ENCODE peak calls at places on chromosomes 2 and 18, in seven cellular contexts. One of them, this sample, is unnamed.
A peak's percentile ranks its signal among the peaks of the same experiment; 100 is the strongest.

GRCh38 chr18:51137891-51138290 is 59.6 kb downstream of the MEX3C start:
- DNase-seq in IMR-90: no peak
- DNase-seq in mesendoderm: peak; percentile 59
- DNase-seq in mesenchymal stem cell: no peak
- DNase-seq in neuronal stem cell: no peak
- DNase-seq in trophoblast cell: peak; percentile 68
- DNase-seq in H1: no peak
- DNase-seq in this sample: no peak

GRCh38 chr18:54822872-54823845 is 5.1 kb upstream of the RAB27B start:
- DNase-seq in IMR-90: peak; percentile 92
- DNase-seq in mesendoderm: no peak
- DNase-seq in mesenchymal stem cell: peak; percentile 94
- DNase-seq in neuronal stem cell: no peak
- DNase-seq in trophoblast cell: no peak
- DNase-seq in H1: no peak
- DNase-seq in this sample: no peak

GRCh38 chr2:14601070-14601770 is 31.3 kb upstream of the LRATD1 start:
- DNase-seq in IMR-90: no peak
- DNase-seq in mesendoderm: no peak
- DNase-seq in mesenchymal stem cell: no peak
- DNase-seq in neuronal stem cell: no peak
- DNase-seq in trophoblast cell: no peak
- DNase-seq in H1: no peak
- DNase-seq in this sample: no peak

GRCh38 chr18:13418013-13418710 is 199.6 kb downstream of the LDLRAD4 start:
- DNase-seq in IMR-90: no peak
- DNase-seq in mesendoderm: no peak
- DNase-seq in mesenchymal stem cell: no peak
- DNase-seq in neuronal stem cell: no peak
- DNase-seq in trophoblast cell: no peak
- DNase-seq in H1: no peak
- DNase-seq in this sample: no peak

GRCh38 chr2:160584972-160585494 is 91.4 kb upstream of the RBMS1 start:
- DNase-seq in IMR-90: peak; percentile 39
- DNase-seq in mesendoderm: no peak
- DNase-seq in mesenchymal stem cell: peak; percentile 70
- DNase-seq in neuronal stem cell: no peak
- DNase-seq in trophoblast cell: no peak
- DNase-seq in H1: no peak
- DNase-seq in this sample: no peak

GRCh38 chr2:120599064-120599463 is 136.6 kb upstream of the GLI2 start:
- DNase-seq in IMR-90: no peak
- DNase-seq in mesendoderm: no peak
- DNase-seq in mesenchymal stem cell: no peak
- DNase-seq in neuronal stem cell: no peak
- DNase-seq in trophoblast cell: no peak
- DNase-seq in H1: no peak
- DNase-seq in this sample: no peak

GRCh38 chr2:165778653-165779451 is 15.2 kb downstream of the GALNT3 start:
- DNase-seq in IMR-90: no peak
- DNase-seq in mesendoderm: peak; percentile 64
- DNase-seq in mesenchymal stem cell: no peak
- DNase-seq in neuronal stem cell: no peak
- DNase-seq in trophoblast cell: peak; percentile 12
- DNase-seq in H1: no peak
- DNase-seq in this sample: peak; percentile 43

GRCh38 chr2:46308629-46309028 is 11.4 kb downstream of the EPAS1 start:
- DNase-seq in IMR-90: no peak
- DNase-seq in mesendoderm: no peak
- DNase-seq in mesenchymal stem cell: peak; percentile 54
- DNase-seq in neuronal stem cell: no peak
- DNase-seq in trophoblast cell: no peak
- DNase-seq in H1: no peak
- DNase-seq in this sample: no peak

GRCh38 chr2:233698740-233699139 is 6.0 kb downstream of the UGT1A6 start:
- DNase-seq in IMR-90: no peak
- DNase-seq in mesendoderm: no peak
- DNase-seq in mesenchymal stem cell: no peak
- DNase-seq in neuronal stem cell: no peak
- DNase-seq in trophoblast cell: no peak
- DNase-seq in H1: no peak
- DNase-seq in this sample: no peak

GRCh38 chr2:234694244-234695013 is 197.5 kb upstream of the ARL4C start:
- DNase-seq in IMR-90: peak; percentile 95
- DNase-seq in mesendoderm: peak; percentile 52
- DNase-seq in mesenchymal stem cell: peak; percentile 95
- DNase-seq in neuronal stem cell: no peak
- DNase-seq in trophoblast cell: peak; percentile 88
- DNase-seq in H1: no peak
- DNase-seq in this sample: no peak

GRCh38 chr2:100011272-100011711 is 131.1 kb downstream of the AFF3 start:
- DNase-seq in IMR-90: peak; percentile 99
- DNase-seq in mesendoderm: no peak
- DNase-seq in mesenchymal stem cell: peak; percentile 97
- DNase-seq in neuronal stem cell: no peak
- DNase-seq in trophoblast cell: peak; percentile 79
- DNase-seq in H1: no peak
- DNase-seq in this sample: no peak

GRCh38 chr2:5322414-5322813 is 369.8 kb upstream of the SOX11 start:
- DNase-seq in IMR-90: no peak
- DNase-seq in mesendoderm: no peak
- DNase-seq in mesenchymal stem cell: no peak
- DNase-seq in neuronal stem cell: no peak
- DNase-seq in trophoblast cell: no peak
- DNase-seq in H1: no peak
- DNase-seq in this sample: no peak

GRCh38 chr2:161353543-161353942 is 45.3 kb downstream of the PSMD14 start:
- DNase-seq in IMR-90: peak; percentile 37
- DNase-seq in mesendoderm: no peak
- DNase-seq in mesenchymal stem cell: peak; percentile 60
- DNase-seq in neuronal stem cell: no peak
- DNase-seq in trophoblast cell: no peak
- DNase-seq in H1: no peak
- DNase-seq in this sample: no peak

GRCh38 chr18:44896817-44897216 is 216.1 kb downstream of the SETBP1 start:
- DNase-seq in IMR-90: no peak
- DNase-seq in mesendoderm: no peak
- DNase-seq in mesenchymal stem cell: no peak
- DNase-seq in neuronal stem cell: no peak
- DNase-seq in trophoblast cell: no peak
- DNase-seq in H1: no peak
- DNase-seq in this sample: no peak

GRCh38 chr2:226802573-226802972 is 3.0 kb upstream of the IRS1 start:
- DNase-seq in IMR-90: peak; percentile 92
- DNase-seq in mesendoderm: peak; percentile 67
- DNase-seq in mesenchymal stem cell: peak; percentile 90
- DNase-seq in neuronal stem cell: no peak
- DNase-seq in trophoblast cell: peak; percentile 44
- DNase-seq in H1: no peak
- DNase-seq in this sample: no peak

GRCh38 chr2:14530506-14530905 is 102.0 kb upstream of the LRATD1 start:
- DNase-seq in IMR-90: peak; percentile 63
- DNase-seq in mesendoderm: no peak
- DNase-seq in mesenchymal stem cell: no peak
- DNase-seq in neuronal stem cell: no peak
- DNase-seq in trophoblast cell: no peak
- DNase-seq in H1: no peak
- DNase-seq in this sample: no peak

GRCh38 chr18:58670561-58671121 is 624 bp upstream of the MALT1 start:
- DNase-seq in IMR-90: peak; percentile 31
- DNase-seq in mesendoderm: no peak
- DNase-seq in mesenchymal stem cell: no peak
- DNase-seq in neuronal stem cell: no peak
- DNase-seq in trophoblast cell: peak; percentile 84
- DNase-seq in H1: no peak
- DNase-seq in this sample: no peak

GRCh38 chr2:10434885-10435419 is 13.2 kb downstream of the ODC1 start:
- DNase-seq in IMR-90: peak; percentile 52
- DNase-seq in mesendoderm: peak; percentile 84
- DNase-seq in mesenchymal stem cell: peak; percentile 64
- DNase-seq in neuronal stem cell: peak; percentile 83
- DNase-seq in trophoblast cell: peak; percentile 66
- DNase-seq in H1: no peak
- DNase-seq in this sample: peak; percentile 87

GRCh38 chr2:54435325-54435724 is 20.8 kb upstream of the SPTBN1 start:
- DNase-seq in IMR-90: no peak
- DNase-seq in mesendoderm: no peak
- DNase-seq in mesenchymal stem cell: no peak
- DNase-seq in neuronal stem cell: no peak
- DNase-seq in trophoblast cell: no peak
- DNase-seq in H1: no peak
- DNase-seq in this sample: no peak

GRCh38 chr2:54435827-54436226 is 20.3 kb upstream of the SPTBN1 start:
- DNase-seq in IMR-90: no peak
- DNase-seq in mesendoderm: no peak
- DNase-seq in mesenchymal stem cell: no peak
- DNase-seq in neuronal stem cell: no peak
- DNase-seq in trophoblast cell: no peak
- DNase-seq in H1: no peak
- DNase-seq in this sample: no peak

GRCh38 chr2:54438271-54438670 is 17.9 kb upstream of the SPTBN1 start:
- DNase-seq in IMR-90: no peak
- DNase-seq in mesendoderm: no peak
- DNase-seq in mesenchymal stem cell: no peak
- DNase-seq in neuronal stem cell: no peak
- DNase-seq in trophoblast cell: no peak
- DNase-seq in H1: no peak
- DNase-seq in this sample: no peak

GRCh38 chr2:54439582-54439981 is 16.5 kb upstream of the SPTBN1 start:
- DNase-seq in IMR-90: no peak
- DNase-seq in mesendoderm: no peak
- DNase-seq in mesenchymal stem cell: no peak
- DNase-seq in neuronal stem cell: no peak
- DNase-seq in trophoblast cell: no peak
- DNase-seq in H1: no peak
- DNase-seq in this sample: no peak

GRCh38 chr2:54437588-54437987 is 18.5 kb upstream of the SPTBN1 start:
- DNase-seq in IMR-90: no peak
- DNase-seq in mesendoderm: no peak
- DNase-seq in mesenchymal stem cell: no peak
- DNase-seq in neuronal stem cell: no peak
- DNase-seq in trophoblast cell: no peak
- DNase-seq in H1: no peak
- DNase-seq in this sample: no peak
- H4K8ac ChIP-seq in IMR-90: no peak overlapping the region
- H4K8ac ChIP-seq in mesendoderm: no peak overlapping the region
- H4K8ac ChIP-seq in mesenchymal stem cell: no peak overlapping the region
- H4K8ac ChIP-seq in neuronal stem cell: no peak overlapping the region
- H4K8ac ChIP-seq in trophoblast cell: no peak overlapping the region
- H4K8ac ChIP-seq in H1: no peak overlapping the region
- H4K8ac ChIP-seq in this sample: no peak overlapping the region

DNA sequence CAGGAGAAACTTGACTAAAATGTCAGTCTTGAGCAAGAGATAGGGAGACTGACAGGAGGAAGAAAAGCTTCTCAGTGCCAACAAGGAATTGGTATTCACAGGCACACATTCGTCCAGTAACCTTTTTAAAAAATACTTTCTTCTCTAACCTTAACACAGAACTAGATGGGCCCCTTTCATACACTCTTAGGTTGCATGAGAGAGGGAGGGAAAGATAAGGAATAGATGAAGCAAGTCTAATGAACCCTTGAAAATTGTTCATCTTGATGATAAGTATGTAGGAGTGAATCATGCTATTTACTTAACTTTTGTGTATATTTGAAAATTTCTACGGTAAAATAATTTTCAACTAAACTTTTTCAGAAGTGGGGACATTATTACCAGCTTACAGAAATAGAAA is 42.0 kb upstream of the CCDC88A start:
- DNase-seq in IMR-90: no peak
- DNase-seq in mesendoderm: no peak
- DNase-seq in mesenchymal stem cell: no peak
- DNase-seq in neuronal stem cell: no peak
- DNase-seq in trophoblast cell: no peak
- DNase-seq in H1: no peak
- DNase-seq in this sample: no peak
- H3K4me2 ChIP-seq in IMR-90: no peak overlapping the region
- H3K4me2 ChIP-seq in mesendoderm: no peak overlapping the region
- H3K4me2 ChIP-seq in mesenchymal stem cell: no peak overlapping the region
- H3K4me2 ChIP-seq in neuronal stem cell: no peak overlapping the region
- H3K4me2 ChIP-seq in trophoblast cell: no peak overlapping the region
- H3K4me2 ChIP-seq in H1: no peak overlapping the region
- H3K4me2 ChIP-seq in this sample: no peak overlapping the region

GRCh38 chr18:52995875-52996274 is 655.9 kb downstream of the DCC start:
- DNase-seq in IMR-90: no peak
- DNase-seq in mesendoderm: no peak
- DNase-seq in mesenchymal stem cell: no peak
- DNase-seq in neuronal stem cell: no peak
- DNase-seq in trophoblast cell: no peak
- DNase-seq in H1: no peak
- DNase-seq in this sample: no peak

GRCh38 chr18:52992041-52992440 is 652.0 kb downstream of the DCC start:
- DNase-seq in IMR-90: no peak
- DNase-seq in mesendoderm: peak; percentile 83
- DNase-seq in mesenchymal stem cell: no peak
- DNase-seq in neuronal stem cell: peak; percentile 9
- DNase-seq in trophoblast cell: no peak
- DNase-seq in H1: no peak
- DNase-seq in this sample: peak; percentile 41

GRCh38 chr18:52991246-52991645 is 651.2 kb downstream of the DCC start:
- DNase-seq in IMR-90: no peak
- DNase-seq in mesendoderm: no peak
- DNase-seq in mesenchymal stem cell: no peak
- DNase-seq in neuronal stem cell: no peak
- DNase-seq in trophoblast cell: no peak
- DNase-seq in H1: no peak
- DNase-seq in this sample: no peak
- H4K8ac ChIP-seq in IMR-90: no peak overlapping the region
- H4K8ac ChIP-seq in mesendoderm: no peak overlapping the region
- H4K8ac ChIP-seq in mesenchymal stem cell: no peak overlapping the region
- H4K8ac ChIP-seq in neuronal stem cell: no peak overlapping the region
- H4K8ac ChIP-seq in trophoblast cell: no peak overlapping the region
- H4K8ac ChIP-seq in H1: no peak overlapping the region
- H4K8ac ChIP-seq in this sample: no peak overlapping the region

GRCh38 chr2:238099709-238100048 is 461 bp upstream of the ESPNL start:
- DNase-seq in IMR-90: no peak
- DNase-seq in mesendoderm: no peak
- DNase-seq in mesenchymal stem cell: no peak
- DNase-seq in neuronal stem cell: no peak
- DNase-seq in trophoblast cell: no peak
- DNase-seq in H1: no peak
- DNase-seq in this sample: no peak

GRCh38 chr2:238100821-238101771 is 956 bp downstream of the ESPNL start:
- DNase-seq in IMR-90: no peak
- DNase-seq in mesendoderm: no peak
- DNase-seq in mesenchymal stem cell: no peak
- DNase-seq in neuronal stem cell: no peak
- DNase-seq in trophoblast cell: no peak
- DNase-seq in H1: no peak
- DNase-seq in this sample: no peak

GRCh38 chr2:238101891-238102841 is 2.0 kb downstream of the ESPNL start:
- DNase-seq in IMR-90: no peak
- DNase-seq in mesendoderm: peak; percentile 42
- DNase-seq in mesenchymal stem cell: no peak
- DNase-seq in neuronal stem cell: no peak
- DNase-seq in trophoblast cell: no peak
- DNase-seq in H1: no peak
- DNase-seq in this sample: peak; percentile 46

GRCh38 chr2:238098854-238099708 is 1.1 kb upstream of the ESPNL start:
- DNase-seq in IMR-90: no peak
- DNase-seq in mesendoderm: no peak
- DNase-seq in mesenchymal stem cell: no peak
- DNase-seq in neuronal stem cell: no peak
- DNase-seq in trophoblast cell: no peak
- DNase-seq in H1: no peak
- DNase-seq in this sample: no peak

GRCh38 chr2:238100049-238100820 is at the start of gene ESPNL:
- DNase-seq in IMR-90: no peak
- DNase-seq in mesendoderm: no peak
- DNase-seq in mesenchymal stem cell: no peak
- DNase-seq in neuronal stem cell: no peak
- DNase-seq in trophoblast cell: no peak
- DNase-seq in H1: no peak
- DNase-seq in this sample: no peak
- H3K4me2 ChIP-seq in IMR-90: no peak within 1 kb of the TSS
- H3K4me2 ChIP-seq in mesendoderm: no peak within 1 kb of the TSS
- H3K4me2 ChIP-seq in mesenchymal stem cell: peak within 1 kb of the TSS; percentile 20
- H3K4me2 ChIP-seq in neuronal stem cell: no peak within 1 kb of the TSS
- H3K4me2 ChIP-seq in trophoblast cell: no peak within 1 kb of the TSS
- H3K4me2 ChIP-seq in H1: no peak within 1 kb of the TSS
- H3K4me2 ChIP-seq in this sample: no peak within 1 kb of the TSS